ENCODE peak calls at places on chromosomes 1 and 21, in six cellular contexts. One of them, this sample, is unnamed. For H3K36me3, the result is how much of the 10 kb centered on the place peaks cover.

GRCh38 chr21:24514081-24514733 is 1093.1 kb downstream of the MRPL39 start:
- DNase-seq in esophagus muscularis mucosa: no peak
- DNase-seq in uterus: no peak
- DNase-seq in HCT116: no peak
- DNase-seq in spleen: no peak
- DNase-seq in right lobe of liver: no peak
- DNase-seq in this sample: no peak

GRCh38 chr21:29377266-29377665 is 78.5 kb downstream of the BACH1 start:
- DNase-seq in esophagus muscularis mucosa: no peak
- DNase-seq in right lobe of liver: no peak
- DNase-seq in spleen: no peak
- DNase-seq in uterus: no peak
- DNase-seq in HCT116: no peak
- DNase-seq in this sample: no peak

GRCh38 chr1:33235521-33235920 is 20.8 kb upstream of the ZNF362 start:
- DNase-seq in esophagus muscularis mucosa: no peak
- DNase-seq in spleen: no peak
- DNase-seq in right lobe of liver: no peak
- DNase-seq in HCT116: no peak
- DNase-seq in uterus: no peak
- DNase-seq in this sample: no peak

GRCh38 chr21:44918581-44919033 is 2.1 kb downstream of the ITGB2 start:
- DNase-seq in uterus: no peak
- DNase-seq in esophagus muscularis mucosa: no peak
- DNase-seq in right lobe of liver: no peak
- DNase-seq in spleen: peak
- DNase-seq in HCT116: no peak
- DNase-seq in this sample: no peak

GRCh38 chr1:169368406-169368769 is 393 bp downstream of the BLZF1 start:
- DNase-seq in HCT116: no peak
- DNase-seq in right lobe of liver: peak
- DNase-seq in spleen: peak
- DNase-seq in uterus: no peak
- DNase-seq in esophagus muscularis mucosa: no peak
- DNase-seq in this sample: peak

GRCh38 chr1:225954753-225955152 is 13.7 kb upstream of the LEFTY2 start:
- DNase-seq in right lobe of liver: no peak
- DNase-seq in esophagus muscularis mucosa: no peak
- DNase-seq in uterus: no peak
- DNase-seq in spleen: no peak
- DNase-seq in HCT116: no peak
- DNase-seq in this sample: no peak

GRCh38 chr1:163844393-163844948 is 522.7 kb downstream of the NUF2 start:
- DNase-seq in right lobe of liver: no peak
- DNase-seq in HCT116: no peak
- DNase-seq in esophagus muscularis mucosa: no peak
- DNase-seq in uterus: peak
- DNase-seq in spleen: no peak
- DNase-seq in this sample: no peak

GRCh38 chr21:43015906-43016540 is 41.7 kb downstream of the PKNOX1 start:
- DNase-seq in esophagus muscularis mucosa: no peak
- DNase-seq in HCT116: no peak
- DNase-seq in spleen: peak
- DNase-seq in right lobe of liver: no peak
- DNase-seq in uterus: no peak
- DNase-seq in this sample: peak

GRCh38 chr1:230307213-230307612 is 118.9 kb downstream of the PGBD5 start:
- DNase-seq in esophagus muscularis mucosa: no peak
- DNase-seq in HCT116: no peak
- DNase-seq in uterus: no peak
- DNase-seq in right lobe of liver: no peak
- DNase-seq in spleen: no peak
- DNase-seq in this sample: no peak

GRCh38 chr1:179547021-179547535 is 28.7 kb downstream of the NPHS2 start:
- DNase-seq in esophagus muscularis mucosa: no peak
- DNase-seq in right lobe of liver: no peak
- DNase-seq in HCT116: no peak
- DNase-seq in uterus: no peak
- DNase-seq in spleen: no peak
- DNase-seq in this sample: no peak

GRCh38 chr1:43835141-43836021 is 98.2 kb upstream of the ARTN start:
- DNase-seq in uterus: peak
- DNase-seq in esophagus muscularis mucosa: peak
- DNase-seq in HCT116: peak
- DNase-seq in right lobe of liver: no peak
- DNase-seq in spleen: no peak
- DNase-seq in this sample: no peak

GRCh38 chr21:45393833-45394638 is 10.9 kb upstream of the COL18A1 start:
- DNase-seq in right lobe of liver: peak
- DNase-seq in esophagus muscularis mucosa: no peak
- DNase-seq in HCT116: no peak
- DNase-seq in uterus: no peak
- DNase-seq in spleen: peak
- DNase-seq in this sample: peak

GRCh38 chr1:4584471-4584870 is 69.9 kb upstream of the AJAP1 start:
- DNase-seq in spleen: no peak
- DNase-seq in HCT116: no peak
- DNase-seq in uterus: no peak
- DNase-seq in esophagus muscularis mucosa: no peak
- DNase-seq in right lobe of liver: no peak
- DNase-seq in this sample: no peak

GRCh38 chr1:4587721-4588120 is 66.7 kb upstream of the AJAP1 start:
- DNase-seq in uterus: no peak
- DNase-seq in HCT116: no peak
- DNase-seq in spleen: no peak
- DNase-seq in right lobe of liver: no peak
- DNase-seq in esophagus muscularis mucosa: no peak
- DNase-seq in this sample: no peak

GRCh38 chr1:4586611-4587010 is 67.8 kb upstream of the AJAP1 start:
- DNase-seq in uterus: no peak
- DNase-seq in spleen: no peak
- DNase-seq in esophagus muscularis mucosa: no peak
- DNase-seq in HCT116: no peak
- DNase-seq in right lobe of liver: no peak
- DNase-seq in this sample: no peak

GRCh38 chr1:4585705-4586104 is 68.7 kb upstream of the AJAP1 start:
- DNase-seq in right lobe of liver: no peak
- DNase-seq in uterus: no peak
- DNase-seq in spleen: no peak
- DNase-seq in HCT116: no peak
- DNase-seq in esophagus muscularis mucosa: no peak
- DNase-seq in this sample: no peak

DNA sequence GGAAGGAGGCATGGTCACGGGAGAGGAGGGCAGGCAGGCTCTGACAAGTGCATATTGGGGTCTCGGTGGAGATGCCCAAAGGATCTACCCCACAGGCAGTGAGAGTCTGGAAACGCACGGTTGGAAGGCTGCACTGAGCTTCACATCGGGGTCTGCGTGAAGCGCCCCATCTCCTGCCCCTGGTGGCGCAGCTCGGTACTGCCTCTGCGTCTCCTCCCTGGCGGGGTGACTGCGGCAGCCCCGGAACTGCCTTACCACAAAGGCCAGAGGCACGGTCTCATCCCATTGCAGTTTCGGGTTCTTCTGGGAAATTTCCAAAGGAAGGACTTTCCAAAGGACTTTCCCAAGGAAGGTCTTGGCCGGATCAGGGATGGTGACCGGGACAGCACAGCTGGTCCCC is 69.2 kb upstream of the AJAP1 start:
- DNase-seq in spleen: no peak
- DNase-seq in right lobe of liver: no peak
- DNase-seq in HCT116: no peak
- DNase-seq in uterus: no peak
- DNase-seq in esophagus muscularis mucosa: no peak
- DNase-seq in this sample: no peak
- TF ChIP-seq CTCF in spleen: peak
- TF ChIP-seq CTCF in right lobe of liver: peak
- TF ChIP-seq CTCF in HCT116: no peak
- TF ChIP-seq CTCF in uterus: no peak
- TF ChIP-seq CTCF in esophagus muscularis mucosa: no peak
- TF ChIP-seq CTCF in this sample: no peak

GRCh38 chr1:242405947-242406346 is 118.5 kb downstream of the PLD5 start:
- DNase-seq in uterus: no peak
- DNase-seq in right lobe of liver: no peak
- DNase-seq in spleen: no peak
- DNase-seq in esophagus muscularis mucosa: no peak
- DNase-seq in HCT116: no peak
- DNase-seq in this sample: no peak

GRCh38 chr1:242404296-242404695 is 120.2 kb downstream of the PLD5 start:
- DNase-seq in uterus: no peak
- DNase-seq in right lobe of liver: no peak
- DNase-seq in HCT116: no peak
- DNase-seq in spleen: no peak
- DNase-seq in esophagus muscularis mucosa: no peak
- DNase-seq in this sample: no peak

GRCh38 chr1:242402956-242403355 is 121.5 kb downstream of the PLD5 start:
- DNase-seq in esophagus muscularis mucosa: no peak
- DNase-seq in spleen: no peak
- DNase-seq in uterus: no peak
- DNase-seq in right lobe of liver: no peak
- DNase-seq in HCT116: no peak
- DNase-seq in this sample: no peak

GRCh38 chr1:242398351-242398750 is 126.1 kb downstream of the PLD5 start:
- DNase-seq in right lobe of liver: no peak
- DNase-seq in esophagus muscularis mucosa: no peak
- DNase-seq in uterus: no peak
- DNase-seq in HCT116: no peak
- DNase-seq in spleen: no peak
- DNase-seq in this sample: no peak

GRCh38 chr1:242401937-242402336 is 122.6 kb downstream of the PLD5 start:
- DNase-seq in right lobe of liver: no peak
- DNase-seq in spleen: no peak
- DNase-seq in esophagus muscularis mucosa: no peak
- DNase-seq in uterus: no peak
- DNase-seq in HCT116: no peak
- DNase-seq in this sample: no peak
- TF ChIP-seq POLR2A in right lobe of liver: no peak
- TF ChIP-seq POLR2A in spleen: no peak
- TF ChIP-seq POLR2A in esophagus muscularis mucosa: no peak
- TF ChIP-seq POLR2A in uterus: no peak
- TF ChIP-seq POLR2A in HCT116: no peak
- TF ChIP-seq POLR2A in this sample: no peak

GRCh38 chr1:116091083-116091482 is 20.1 kb upstream of the MAB21L3 start:
- DNase-seq in right lobe of liver: no peak
- DNase-seq in spleen: no peak
- DNase-seq in uterus: no peak
- DNase-seq in esophagus muscularis mucosa: no peak
- DNase-seq in HCT116: no peak
- DNase-seq in this sample: no peak

GRCh38 chr1:116087628-116088027 is 23.6 kb upstream of the MAB21L3 start:
- DNase-seq in esophagus muscularis mucosa: no peak
- DNase-seq in right lobe of liver: no peak
- DNase-seq in spleen: no peak
- DNase-seq in uterus: no peak
- DNase-seq in HCT116: no peak
- DNase-seq in this sample: no peak

GRCh38 chr1:116095027-116095426 is 16.2 kb upstream of the MAB21L3 start:
- DNase-seq in HCT116: no peak
- DNase-seq in right lobe of liver: no peak
- DNase-seq in uterus: no peak
- DNase-seq in spleen: no peak
- DNase-seq in esophagus muscularis mucosa: no peak
- DNase-seq in this sample: no peak

GRCh38 chr1:116092752-116093489 is 18.3 kb upstream of the MAB21L3 start:
- DNase-seq in esophagus muscularis mucosa: no peak
- DNase-seq in spleen: no peak
- DNase-seq in uterus: no peak
- DNase-seq in HCT116: no peak
- DNase-seq in right lobe of liver: no peak
- DNase-seq in this sample: no peak

DNA sequence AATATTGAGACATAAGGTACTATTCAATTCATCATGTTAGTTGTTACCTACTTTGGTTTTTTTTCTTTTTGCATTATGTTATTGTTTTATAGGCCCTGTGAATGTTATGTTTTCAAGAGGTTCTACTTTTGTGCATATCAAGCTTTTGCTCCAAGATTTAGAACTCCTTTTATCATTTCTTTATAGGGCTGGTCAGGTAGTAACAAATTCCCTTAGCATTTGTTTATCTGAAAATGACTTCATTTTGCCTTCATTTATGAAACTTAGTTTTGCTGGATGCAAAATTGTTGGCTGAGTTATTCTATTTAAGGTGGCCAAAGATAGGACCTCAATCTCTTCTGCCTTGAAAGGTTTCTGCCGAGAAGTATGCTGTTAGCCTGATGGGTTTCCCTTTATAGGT is 21.3 kb upstream of the MAB21L3 start:
- DNase-seq in right lobe of liver: no peak
- DNase-seq in uterus: no peak
- DNase-seq in spleen: no peak
- DNase-seq in esophagus muscularis mucosa: no peak
- DNase-seq in HCT116: no peak
- DNase-seq in this sample: no peak
- H3K36me3 ChIP-seq in right lobe of liver: under half
- H3K36me3 ChIP-seq in uterus: under half
- H3K36me3 ChIP-seq in spleen: under half
- H3K36me3 ChIP-seq in esophagus muscularis mucosa: under half
- H3K36me3 ChIP-seq in HCT116: under half
- H3K36me3 ChIP-seq in this sample: under half

DNA sequence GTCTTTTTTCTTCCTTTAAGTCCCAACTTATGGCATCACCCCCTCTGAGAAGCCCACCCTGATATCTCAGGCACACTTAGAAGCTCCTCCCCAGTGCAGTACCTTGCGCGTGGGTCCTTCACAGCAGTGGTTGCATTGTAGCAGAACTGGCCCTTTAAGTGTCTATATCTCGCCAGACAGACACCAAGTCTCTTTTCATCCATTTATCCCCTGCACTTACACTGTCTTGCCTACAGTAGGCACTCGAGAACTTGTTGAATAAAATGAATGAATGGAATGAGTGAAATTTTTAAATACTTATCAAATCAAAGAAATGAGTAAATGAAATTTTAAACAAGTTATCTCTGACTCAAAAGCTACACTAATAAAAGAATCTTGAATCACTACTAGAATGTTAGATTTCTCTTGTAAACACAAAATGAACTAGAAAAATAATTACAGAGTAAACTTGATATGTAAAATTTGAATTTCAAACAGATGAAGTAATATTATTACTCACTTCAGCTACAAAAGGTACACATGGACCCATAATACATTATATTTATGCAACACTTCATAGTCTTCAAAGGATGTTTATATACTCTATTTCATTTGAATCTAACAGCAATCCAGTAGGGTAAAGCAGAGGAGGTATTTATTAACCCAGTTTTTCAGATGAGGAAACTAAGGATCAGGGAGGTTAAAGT is 54.7 kb upstream of the MAN1A2 start:
- DNase-seq in esophagus muscularis mucosa: no peak
- DNase-seq in uterus: no peak
- DNase-seq in right lobe of liver: no peak
- DNase-seq in HCT116: peak
- DNase-seq in spleen: no peak
- DNase-seq in this sample: no peak
- TF ChIP-seq CTCF in esophagus muscularis mucosa: peak
- TF ChIP-seq CTCF in uterus: no peak
- TF ChIP-seq CTCF in right lobe of liver: peak
- TF ChIP-seq CTCF in HCT116: peak
- TF ChIP-seq CTCF in spleen: peak
- TF ChIP-seq CTCF in this sample: peak

GRCh38 chr1:16145030-16145987 is 10.6 kb downstream of the EPHA2 start:
- DNase-seq in right lobe of liver: peak
- DNase-seq in spleen: peak
- DNase-seq in HCT116: peak
- DNase-seq in esophagus muscularis mucosa: no peak
- DNase-seq in uterus: peak
- DNase-seq in this sample: no peak
- TF ChIP-seq POLR2A in right lobe of liver: peak
- TF ChIP-seq POLR2A in spleen: no peak
- TF ChIP-seq POLR2A in HCT116: no peak
- TF ChIP-seq POLR2A in esophagus muscularis mucosa: no peak
- TF ChIP-seq POLR2A in uterus: no peak
- TF ChIP-seq POLR2A in this sample: no peak

GRCh38 chr1:25829046-25829445 is 9.3 kb downstream of the MTFR1L start:
- DNase-seq in uterus: no peak
- DNase-seq in esophagus muscularis mucosa: no peak
- DNase-seq in HCT116: no peak
- DNase-seq in right lobe of liver: no peak
- DNase-seq in spleen: no peak
- DNase-seq in this sample: no peak
- H3K36me3 ChIP-seq in uterus: under half
- H3K36me3 ChIP-seq in esophagus muscularis mucosa: half or more
- H3K36me3 ChIP-seq in HCT116: under half
- H3K36me3 ChIP-seq in right lobe of liver: half or more
- H3K36me3 ChIP-seq in spleen: under half
- H3K36me3 ChIP-seq in this sample: under half

This sample was measured in Peyer's patch.